ENCODE peak calls at places on chromosome 5, in ten cellular contexts. One of them, this sample, is unnamed.
A peak's percentile ranks its signal among the peaks of the same experiment; 100 is the strongest.

GRCh38 chr5:80031109-80031508 is 4.0 kb upstream of the THBS4 start:
- DNase-seq in heart left ventricle: no peak
- DNase-seq in fibroblast of the aortic adventitia: no peak
- DNase-seq in GM20000: no peak
- DNase-seq in upper lobe of right lung: no peak
- DNase-seq in heart right ventricle: no peak
- DNase-seq in tibial artery: no peak
- DNase-seq in BE2C: no peak
- DNase-seq in left lung: no peak
- DNase-seq in body of pancreas: no peak
- DNase-seq in this sample: no peak

GRCh38 chr5:88396635-88397285 is 128.1 kb upstream of the TMEM161B start:
- DNase-seq in upper lobe of right lung: no peak
- DNase-seq in heart right ventricle: no peak
- DNase-seq in tibial artery: no peak
- DNase-seq in heart left ventricle: no peak
- DNase-seq in left lung: no peak
- DNase-seq in BE2C: no peak
- DNase-seq in fibroblast of the aortic adventitia: no peak
- DNase-seq in GM20000: no peak
- DNase-seq in body of pancreas: no peak
- DNase-seq in this sample: no peak

GRCh38 chr5:139495644-139496435 is 13.3 kb upstream of the STING1 start:
- DNase-seq in heart left ventricle: no peak
- DNase-seq in body of pancreas: no peak
- DNase-seq in upper lobe of right lung: no peak
- DNase-seq in left lung: no peak
- DNase-seq in GM20000: no peak
- DNase-seq in BE2C: no peak
- DNase-seq in heart right ventricle: no peak
- DNase-seq in tibial artery: no peak
- DNase-seq in fibroblast of the aortic adventitia: peak; percentile 79
- DNase-seq in this sample: peak; percentile 75

GRCh38 chr5:151483176-151483575 is 35.8 kb downstream of the SLC36A1 start:
- DNase-seq in GM20000: no peak
- DNase-seq in fibroblast of the aortic adventitia: no peak
- DNase-seq in BE2C: no peak
- DNase-seq in heart left ventricle: no peak
- DNase-seq in tibial artery: no peak
- DNase-seq in upper lobe of right lung: no peak
- DNase-seq in left lung: no peak
- DNase-seq in body of pancreas: no peak
- DNase-seq in heart right ventricle: no peak
- DNase-seq in this sample: no peak

GRCh38 chr5:164027738-164028137 is 522.3 kb downstream of the MAT2B start:
- DNase-seq in left lung: no peak
- DNase-seq in fibroblast of the aortic adventitia: no peak
- DNase-seq in body of pancreas: no peak
- DNase-seq in BE2C: no peak
- DNase-seq in tibial artery: no peak
- DNase-seq in upper lobe of right lung: no peak
- DNase-seq in heart right ventricle: no peak
- DNase-seq in heart left ventricle: no peak
- DNase-seq in GM20000: no peak
- DNase-seq in this sample: no peak

GRCh38 chr5:175867587-175868347 is 3.6 kb upstream of the CPLX2 start:
- DNase-seq in upper lobe of right lung: no peak
- DNase-seq in BE2C: peak; percentile 90
- DNase-seq in heart right ventricle: no peak
- DNase-seq in tibial artery: no peak
- DNase-seq in GM20000: no peak
- DNase-seq in heart left ventricle: no peak
- DNase-seq in body of pancreas: peak; percentile 16
- DNase-seq in left lung: no peak
- DNase-seq in fibroblast of the aortic adventitia: no peak
- DNase-seq in this sample: no peak

GRCh38 chr5:127029513-127030258 is 672 bp downstream of the MARCHF3 start:
- DNase-seq in heart left ventricle: peak; percentile 59
- DNase-seq in tibial artery: peak; percentile 74
- DNase-seq in fibroblast of the aortic adventitia: peak; percentile 70
- DNase-seq in upper lobe of right lung: peak; percentile 76
- DNase-seq in heart right ventricle: peak; percentile 50
- DNase-seq in body of pancreas: peak; percentile 73
- DNase-seq in BE2C: peak; percentile 73
- DNase-seq in left lung: peak; percentile 90
- DNase-seq in GM20000: peak; percentile 38
- DNase-seq in this sample: peak; percentile 74

GRCh38 chr5:74440341-74440740 is 200.2 kb downstream of the ENC1 start:
- DNase-seq in BE2C: no peak
- DNase-seq in left lung: no peak
- DNase-seq in fibroblast of the aortic adventitia: no peak
- DNase-seq in upper lobe of right lung: no peak
- DNase-seq in GM20000: no peak
- DNase-seq in heart left ventricle: no peak
- DNase-seq in body of pancreas: no peak
- DNase-seq in heart right ventricle: no peak
- DNase-seq in tibial artery: no peak
- DNase-seq in this sample: no peak

GRCh38 chr5:9339206-9339818 is 206.6 kb downstream of the SEMA5A start:
- DNase-seq in GM20000: no peak
- DNase-seq in left lung: no peak
- DNase-seq in heart right ventricle: no peak
- DNase-seq in BE2C: peak; percentile 46
- DNase-seq in body of pancreas: no peak
- DNase-seq in fibroblast of the aortic adventitia: no peak
- DNase-seq in heart left ventricle: no peak
- DNase-seq in tibial artery: no peak
- DNase-seq in upper lobe of right lung: no peak
- DNase-seq in this sample: peak; percentile 24

GRCh38 chr5:142827934-142828576 is 57.9 kb downstream of the ARHGAP26 start:
- DNase-seq in heart left ventricle: no peak
- DNase-seq in tibial artery: no peak
- DNase-seq in heart right ventricle: no peak
- DNase-seq in fibroblast of the aortic adventitia: no peak
- DNase-seq in left lung: no peak
- DNase-seq in BE2C: no peak
- DNase-seq in upper lobe of right lung: no peak
- DNase-seq in body of pancreas: no peak
- DNase-seq in GM20000: no peak
- DNase-seq in this sample: no peak

GRCh38 chr5:169831331-169831730 is 149.0 kb downstream of the INSYN2B start:
- DNase-seq in BE2C: no peak
- DNase-seq in upper lobe of right lung: no peak
- DNase-seq in tibial artery: no peak
- DNase-seq in fibroblast of the aortic adventitia: no peak
- DNase-seq in left lung: no peak
- DNase-seq in body of pancreas: no peak
- DNase-seq in GM20000: no peak
- DNase-seq in heart right ventricle: no peak
- DNase-seq in heart left ventricle: no peak
- DNase-seq in this sample: no peak

GRCh38 chr5:134606726-134607125 is 25.9 kb downstream of the SAR1B start:
- DNase-seq in BE2C: no peak
- DNase-seq in upper lobe of right lung: no peak
- DNase-seq in tibial artery: no peak
- DNase-seq in heart right ventricle: no peak
- DNase-seq in body of pancreas: no peak
- DNase-seq in left lung: no peak
- DNase-seq in fibroblast of the aortic adventitia: no peak
- DNase-seq in GM20000: no peak
- DNase-seq in heart left ventricle: no peak
- DNase-seq in this sample: no peak

GRCh38 chr5:174427304-174427703 is 297.1 kb upstream of the MSX2 start:
- DNase-seq in body of pancreas: no peak
- DNase-seq in heart right ventricle: no peak
- DNase-seq in upper lobe of right lung: no peak
- DNase-seq in left lung: no peak
- DNase-seq in tibial artery: no peak
- DNase-seq in fibroblast of the aortic adventitia: no peak
- DNase-seq in GM20000: no peak
- DNase-seq in heart left ventricle: no peak
- DNase-seq in BE2C: no peak
- DNase-seq in this sample: no peak

GRCh38 chr5:10701567-10702039 is 59.4 kb downstream of the DAP start:
- DNase-seq in GM20000: peak; percentile 39
- DNase-seq in tibial artery: no peak
- DNase-seq in BE2C: peak; percentile 46
- DNase-seq in heart right ventricle: no peak
- DNase-seq in body of pancreas: no peak
- DNase-seq in fibroblast of the aortic adventitia: peak; percentile 68
- DNase-seq in left lung: no peak
- DNase-seq in heart left ventricle: no peak
- DNase-seq in upper lobe of right lung: no peak
- DNase-seq in this sample: peak; percentile 61

GRCh38 chr5:83720805-83721431 is at the start of gene HAPLN1:
- DNase-seq in tibial artery: no peak
- DNase-seq in GM20000: no peak
- DNase-seq in upper lobe of right lung: no peak
- DNase-seq in heart right ventricle: no peak
- DNase-seq in heart left ventricle: no peak
- DNase-seq in fibroblast of the aortic adventitia: no peak
- DNase-seq in left lung: no peak
- DNase-seq in body of pancreas: no peak
- DNase-seq in BE2C: no peak
- DNase-seq in this sample: no peak

GRCh38 chr5:956941-957729 is 51.5 kb upstream of the NKD2 start:
- DNase-seq in BE2C: no peak
- DNase-seq in fibroblast of the aortic adventitia: peak; percentile 95
- DNase-seq in upper lobe of right lung: peak; percentile 64
- DNase-seq in left lung: no peak
- DNase-seq in body of pancreas: peak; percentile 39
- DNase-seq in heart right ventricle: no peak
- DNase-seq in GM20000: peak; percentile 73
- DNase-seq in heart left ventricle: peak; percentile 37
- DNase-seq in tibial artery: peak; percentile 65
- DNase-seq in this sample: peak; percentile 93
- TF ChIP-seq CTCF in BE2C: peak; percentile 9
- TF ChIP-seq CTCF in fibroblast of the aortic adventitia: peak; percentile 62
- TF ChIP-seq CTCF in upper lobe of right lung: peak; percentile 39
- TF ChIP-seq CTCF in left lung: no peak
- TF ChIP-seq CTCF in body of pancreas: no peak
- TF ChIP-seq CTCF in heart right ventricle: no peak
- TF ChIP-seq CTCF in GM20000: no peak
- TF ChIP-seq CTCF in heart left ventricle: no peak
- TF ChIP-seq CTCF in tibial artery: no peak
- TF ChIP-seq CTCF in this sample: peak; percentile 22

GRCh38 chr5:51347157-51347556 is 36.1 kb upstream of the ISL1 start:
- DNase-seq in heart right ventricle: no peak
- DNase-seq in left lung: no peak
- DNase-seq in tibial artery: no peak
- DNase-seq in upper lobe of right lung: no peak
- DNase-seq in GM20000: no peak
- DNase-seq in heart left ventricle: no peak
- DNase-seq in BE2C: no peak
- DNase-seq in fibroblast of the aortic adventitia: no peak
- DNase-seq in body of pancreas: no peak
- DNase-seq in this sample: no peak

GRCh38 chr5:51345106-51345505 is 38.1 kb upstream of the ISL1 start:
- DNase-seq in body of pancreas: no peak
- DNase-seq in fibroblast of the aortic adventitia: peak; percentile 77
- DNase-seq in left lung: no peak
- DNase-seq in upper lobe of right lung: no peak
- DNase-seq in heart left ventricle: no peak
- DNase-seq in heart right ventricle: no peak
- DNase-seq in BE2C: no peak
- DNase-seq in tibial artery: no peak
- DNase-seq in GM20000: no peak
- DNase-seq in this sample: peak; percentile 34

GRCh38 chr5:51347704-51348103 is 35.5 kb upstream of the ISL1 start:
- DNase-seq in fibroblast of the aortic adventitia: peak; percentile 4
- DNase-seq in heart left ventricle: no peak
- DNase-seq in BE2C: no peak
- DNase-seq in GM20000: no peak
- DNase-seq in upper lobe of right lung: no peak
- DNase-seq in heart right ventricle: no peak
- DNase-seq in tibial artery: no peak
- DNase-seq in body of pancreas: no peak
- DNase-seq in left lung: no peak
- DNase-seq in this sample: no peak
- TF ChIP-seq CTCF in fibroblast of the aortic adventitia: peak; percentile 3
- TF ChIP-seq CTCF in heart left ventricle: no peak
- TF ChIP-seq CTCF in BE2C: peak; percentile 54
- TF ChIP-seq CTCF in GM20000: no peak
- TF ChIP-seq CTCF in upper lobe of right lung: no peak
- TF ChIP-seq CTCF in heart right ventricle: no peak
- TF ChIP-seq CTCF in tibial artery: no peak
- TF ChIP-seq CTCF in body of pancreas: no peak
- TF ChIP-seq CTCF in left lung: no peak
- TF ChIP-seq CTCF in this sample: no peak

DNA sequence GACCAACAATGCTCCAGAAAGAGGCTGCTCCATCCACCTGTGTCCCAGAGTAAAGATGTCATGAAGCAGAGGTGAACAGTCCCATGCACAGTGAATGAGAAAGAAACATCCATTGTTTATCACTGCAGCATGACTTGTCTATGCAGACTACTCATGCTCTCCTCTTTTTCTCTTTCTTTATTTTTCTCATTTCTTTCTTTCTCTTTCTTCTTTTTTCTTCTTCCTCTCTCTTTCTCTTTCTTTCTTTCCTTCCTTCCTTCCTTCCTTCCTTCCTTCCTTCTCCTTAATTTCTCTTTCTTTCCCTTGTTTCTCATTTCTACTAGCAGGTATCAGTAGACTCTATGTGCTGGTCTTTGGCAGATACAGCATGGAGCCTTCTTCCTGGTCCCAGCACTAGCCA is 57.2 kb upstream of the EGFLAM start:
- DNase-seq in BE2C: no peak
- DNase-seq in GM20000: no peak
- DNase-seq in left lung: no peak
- DNase-seq in heart right ventricle: no peak
- DNase-seq in fibroblast of the aortic adventitia: no peak
- DNase-seq in heart left ventricle: no peak
- DNase-seq in upper lobe of right lung: no peak
- DNase-seq in tibial artery: no peak
- DNase-seq in body of pancreas: no peak
- DNase-seq in this sample: no peak
- TF ChIP-seq CTCF in BE2C: no peak
- TF ChIP-seq CTCF in GM20000: no peak
- TF ChIP-seq CTCF in left lung: no peak
- TF ChIP-seq CTCF in heart right ventricle: no peak
- TF ChIP-seq CTCF in fibroblast of the aortic adventitia: no peak
- TF ChIP-seq CTCF in heart left ventricle: no peak
- TF ChIP-seq CTCF in upper lobe of right lung: no peak
- TF ChIP-seq CTCF in tibial artery: no peak
- TF ChIP-seq CTCF in body of pancreas: no peak
- TF ChIP-seq CTCF in this sample: no peak

DNA sequence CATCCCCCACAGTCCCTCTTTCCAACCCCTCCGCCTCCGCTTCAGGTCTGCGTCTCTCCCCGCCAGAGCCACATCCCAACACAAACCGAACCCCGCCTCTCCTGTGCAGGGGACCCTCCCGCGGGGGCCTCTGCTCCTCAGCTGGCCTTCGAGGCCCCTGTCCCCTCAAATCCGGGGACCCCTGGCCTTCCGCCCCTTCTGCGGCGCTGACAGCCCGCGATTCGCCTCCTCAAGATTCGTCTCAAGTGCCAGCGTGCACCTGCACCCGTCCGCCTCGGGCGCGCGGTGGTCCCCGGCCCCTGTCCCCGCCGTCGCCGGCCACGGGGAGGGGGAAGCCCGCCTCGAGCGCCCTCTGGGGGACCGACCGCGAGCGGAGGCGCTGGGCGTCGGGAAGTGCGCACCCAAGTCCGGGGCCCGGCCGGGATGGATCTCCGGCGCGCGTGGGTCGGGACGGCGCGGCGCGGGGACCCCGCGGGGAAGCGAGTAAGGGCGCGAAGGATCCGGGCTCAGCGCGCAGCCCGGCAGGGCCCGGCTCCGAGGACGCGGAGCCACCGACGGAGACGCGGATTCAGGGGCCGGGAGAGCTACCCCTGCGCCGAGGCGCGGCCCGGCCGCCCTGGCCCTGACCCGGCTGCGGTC is 623 bp downstream of the FLT4 start:
- DNase-seq in BE2C: no peak
- DNase-seq in body of pancreas: no peak
- DNase-seq in heart left ventricle: no peak
- DNase-seq in upper lobe of right lung: peak; percentile 65
- DNase-seq in heart right ventricle: no peak
- DNase-seq in tibial artery: no peak
- DNase-seq in GM20000: peak; percentile 68
- DNase-seq in fibroblast of the aortic adventitia: no peak
- DNase-seq in left lung: peak; percentile 79
- DNase-seq in this sample: no peak
- TF ChIP-seq CTCF in BE2C: no peak
- TF ChIP-seq CTCF in body of pancreas: no peak
- TF ChIP-seq CTCF in heart left ventricle: peak; percentile 50
- TF ChIP-seq CTCF in upper lobe of right lung: peak; percentile 30
- TF ChIP-seq CTCF in heart right ventricle: peak; percentile 63
- TF ChIP-seq CTCF in tibial artery: no peak
- TF ChIP-seq CTCF in GM20000: no peak
- TF ChIP-seq CTCF in fibroblast of the aortic adventitia: no peak
- TF ChIP-seq CTCF in left lung: peak; percentile 21
- TF ChIP-seq CTCF in this sample: no peak

This sample was measured in fibroblast of pulmonary artery.